ENCODE peak calls at places on chromosome 6, in five cellular contexts. B is right atrium auricular region, V is foreskin fibroblast, X is cardiac muscle cell, W is tibial nerve. P is an unnamed sample.

GRCh38 chr6:135944120-135944519 is 92.6 kb downstream of the PDE7B start:
- DNase-seq in V (no peak), W (no peak), B (no peak), X (no peak), P (no peak)

GRCh38 chr6:9250852-9251251 is 815.5 kb upstream of the SLC35B3 start:
- DNase-seq in B (no peak), W (no peak), X (peak; percentile 63), V (peak; percentile 65), P (no peak)

GRCh38 chr6:134363323-134364039 is 45.6 kb upstream of the SGK1 start:
- DNase-seq in B (no peak), W (no peak), V (peak; percentile 90), X (no peak), P (no peak)

GRCh38 chr6:3194535-3195376 is 32.7 kb downstream of the TUBB2B start:
- DNase-seq in V (no peak), X (peak; percentile 70), B (no peak), W (no peak), P (no peak)

GRCh38 chr6:12483712-12484111 is 193.6 kb downstream of the EDN1 start:
- DNase-seq in B (no peak), V (peak; percentile 94), W (no peak), X (peak; percentile 62), P (no peak)

GRCh38 chr6:17305219-17306001 is 24.2 kb downstream of the RBM24 start:
- DNase-seq in W (no peak), B (no peak), X (peak; percentile 59), V (peak; percentile 41), P (no peak)

GRCh38 chr6:131924881-131925474 is 26.2 kb downstream of the CCN2 start:
- DNase-seq in V (peak; percentile 72), B (no peak), W (no peak), X (peak; percentile 69), P (no peak)

GRCh38 chr6:28597217-28597835 is 71.6 kb downstream of the GPX5 start:
- DNase-seq in B (no peak), X (peak; percentile 60), V (peak; percentile 63), W (no peak), P (no peak)

GRCh38 chr6:37878150-37878710 is 58.7 kb downstream of the ZFAND3 start:
- DNase-seq in V (peak; percentile 33), X (no peak), W (no peak), B (no peak), P (no peak)

GRCh38 chr6:77463308-77463880 is at the start of gene HTR1B:
- DNase-seq in B (no peak), X (peak; percentile 37), V (peak; percentile 73), W (no peak), P (no peak)

GRCh38 chr6:21751608-21752007 is 158.1 kb downstream of the SOX4 start:
- DNase-seq in X (no peak), W (no peak), V (no peak), B (no peak), P (no peak)

GRCh38 chr6:76940186-76940585 is 523.1 kb downstream of the HTR1B start:
- DNase-seq in V (peak; percentile 5), W (no peak), X (peak; percentile 55), B (no peak), P (no peak)

GRCh38 chr6:8940356-8940755 is 505.0 kb upstream of the SLC35B3 start:
- DNase-seq in X (no peak), W (no peak), B (no peak), V (no peak), P (no peak)

GRCh38 chr6:3911614-3912336 is 62.6 kb downstream of the FAM50B start:
- DNase-seq in B (peak; percentile 85), X (peak; percentile 88), V (peak; percentile 91), W (no peak), P (peak; percentile 66)

GRCh38 chr6:16249971-16250370 is 11.6 kb downstream of the GMPR start:
- DNase-seq in B (no peak), W (no peak), X (no peak), V (no peak), P (no peak)

GRCh38 chr6:66429220-66429619 is 722.2 kb upstream of the EYS start:
- DNase-seq in W (no peak), X (peak; percentile 13), V (peak; percentile 77), B (no peak), P (no peak)

GRCh38 chr6:160519603-160520042 is 144.5 kb downstream of the LPA start:
- DNase-seq in V (no peak), X (no peak), W (no peak), B (no peak), P (no peak)

GRCh38 chr6:163248051-163248450 is 166.5 kb upstream of the QKI start:
- DNase-seq in V (no peak), W (no peak), X (no peak), B (no peak), P (no peak)

GRCh38 chr6:38489951-38490350 is 149.8 kb downstream of the BTBD9 start:
- DNase-seq in V (peak; percentile 90), X (peak; percentile 32), B (no peak), W (no peak), P (no peak)

GRCh38 chr6:144378437-144378836 is 93.3 kb downstream of the UTRN start:
- DNase-seq in X (no peak), B (no peak), V (peak; percentile 82), W (no peak), P (no peak)

GRCh38 chr6:30061766-30062458 is 847 bp downstream of the POLR1H start:
- DNase-seq in X (peak; percentile 39), B (no peak), W (no peak), V (peak; percentile 55), P (no peak)

GRCh38 chr6:147395158-147395557 is 113.3 kb upstream of the SAMD5 start:
- DNase-seq in B (no peak), V (peak; percentile 46), W (no peak), X (peak; percentile 26), P (no peak)

GRCh38 chr6:119233327-119233984 is 116.1 kb downstream of the MAN1A1 start:
- DNase-seq in W (no peak), V (no peak), X (no peak), B (no peak), P (no peak)

GRCh38 chr6:116779569-116780164 is 14.1 kb upstream of the FAM162B start:
- DNase-seq in W (no peak), B (no peak), V (peak; percentile 53), X (peak; percentile 58), P (no peak)

GRCh38 chr6:36657942-36658544 is 20.5 kb upstream of the CDKN1A start:
- DNase-seq in W (no peak), V (peak; percentile 82), B (no peak), X (no peak), P (no peak)

GRCh38 chr6:135600086-135600702 is 102.7 kb upstream of the AHI1 start:
- DNase-seq in V (no peak), B (no peak), W (no peak), X (no peak), P (no peak)

GRCh38 chr6:143536461-143536865 is 24.9 kb upstream of the FUCA2 start:
- DNase-seq in V (peak; percentile 79), B (no peak), W (no peak), X (peak; percentile 46), P (no peak)

GRCh38 chr6:160254467-160255312 is 3.9 kb downstream of the SLC22A2 start:
- DNase-seq in W (no peak), X (no peak), B (no peak), V (no peak), P (no peak)

GRCh38 chr6:45965787-45966186 is 49.9 kb downstream of the CLIC5 start:
- DNase-seq in W (no peak), V (peak; percentile 18), B (no peak), X (peak; percentile 76), P (no peak)

GRCh38 chr6:45969026-45969425 is 46.6 kb downstream of the CLIC5 start:
- DNase-seq in B (no peak), V (no peak), W (no peak), X (no peak), P (no peak)

GRCh38 chr6:45966340-45966739 is 49.3 kb downstream of the CLIC5 start:
- DNase-seq in B (no peak), V (no peak), W (no peak), X (no peak), P (no peak)

GRCh38 chr6:45966797-45967196 is 48.9 kb downstream of the CLIC5 start:
- DNase-seq in V (no peak), B (no peak), X (no peak), W (no peak), P (no peak)

GRCh38 chr6:45967363-45967762 is 48.3 kb downstream of the CLIC5 start:
- DNase-seq in V (no peak), B (no peak), X (no peak), W (no peak), P (no peak)
- TF ChIP-seq CTCF in V (no peak), B (no peak), X (no peak), W (no peak), P (no peak)

GRCh38 chr6:5827061-5828037 is 179.4 kb downstream of the NRN1 start:
- DNase-seq in X (no peak), W (no peak), V (no peak), B (no peak), P (no peak)

GRCh38 chr6:5837323-5837722 is 169.4 kb downstream of the NRN1 start:
- DNase-seq in X (no peak), B (no peak), V (no peak), W (no peak), P (no peak)

GRCh38 chr6:5833120-5833519 is 173.6 kb downstream of the NRN1 start:
- DNase-seq in B (no peak), W (no peak), V (no peak), X (no peak), P (no peak)

DNA sequence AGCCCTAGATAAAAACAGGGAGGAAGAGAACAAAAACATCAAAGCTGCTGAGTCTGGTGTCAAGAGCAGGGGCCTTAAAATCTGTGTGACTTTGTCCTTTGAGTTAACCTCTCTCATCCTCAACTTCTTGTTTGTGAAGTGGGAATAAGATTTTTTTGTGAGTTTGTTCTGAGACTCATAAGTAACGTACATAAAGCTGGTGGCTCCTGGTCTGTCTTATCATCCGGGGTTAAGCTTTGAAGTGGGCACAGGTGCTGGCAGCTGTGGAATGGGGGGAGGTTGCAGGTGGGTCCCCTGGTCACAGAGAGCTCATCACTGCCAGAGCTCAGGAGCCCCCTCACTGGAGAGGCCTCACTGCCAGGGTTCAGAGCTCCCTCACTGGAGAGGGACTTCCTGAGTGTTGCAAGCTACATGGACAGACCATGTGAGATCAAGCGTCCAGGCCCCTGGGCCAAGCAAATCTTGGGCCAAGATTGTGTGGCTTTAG is 174.1 kb downstream of the NRN1 start:
- DNase-seq in B (no peak), X (no peak), W (no peak), V (no peak), P (no peak)
- TF ChIP-seq CTCF in B (no peak), X (no peak), W (no peak), V (no peak), P (no peak)

DNA sequence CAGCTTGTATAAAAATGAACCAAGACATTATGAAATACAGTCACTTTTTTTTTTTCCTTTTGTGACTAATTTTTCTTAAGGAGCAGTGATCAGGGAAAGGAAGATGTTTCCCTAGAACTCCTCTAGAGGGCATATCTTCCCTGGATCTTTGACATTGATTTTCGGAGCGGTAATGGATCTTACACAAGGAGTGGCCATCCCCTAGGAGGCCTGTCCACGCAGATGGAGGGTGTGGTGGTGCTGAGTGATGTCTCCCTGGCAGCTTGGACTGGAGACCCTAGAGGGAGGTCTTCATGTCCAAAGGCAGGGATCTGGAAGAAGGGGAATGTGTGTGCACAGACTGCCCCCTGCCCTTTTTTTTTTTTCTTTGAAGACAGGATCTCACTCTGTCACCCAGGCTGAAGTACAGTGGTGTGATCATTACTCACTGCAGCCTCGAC is 7.0 kb upstream of the KIFC1 start:
- DNase-seq in B (no peak), X (peak; percentile 78), V (peak; percentile 81), W (no peak), P (no peak)
- TF ChIP-seq CTCF in B (no peak), X (peak; percentile 58), V (peak; percentile 59), W (no peak), P (no peak)

GRCh38 chr6:2037230-2037926 is 208.0 kb downstream of the GMDS start:
- DNase-seq in B (no peak), W (no peak), V (no peak), X (peak; percentile 45), P (no peak)
- TF ChIP-seq CTCF in B (no peak), W (no peak), V (no peak), X (peak; percentile 30), P (no peak)